ENCODE peak calls at places on chromosomes 7 and 10, in nine cellular contexts. L is activated gamma-delta T cell treated with Interleukin-2 at 50 U/mL for 16 hours, V is GM04504, H is breast epithelium, G is WTC11, I is stomach, M is HTR-8/SVneo, J is occipital lobe, B is GM03348. D is an unnamed sample.

GRCh38 chr7:36262286-36262685 is 109.2 kb downstream of the EEPD1 start:
- DNase-seq in L (no peak), V (no peak), H (no peak), G (no peak), I (no peak), M (no peak), J (no peak), B (no peak), D (no peak)

GRCh38 chr10:133068741-133069525 is 18.8 kb upstream of the ADGRA1 start:
- DNase-seq in L (no peak), V (no peak), H (no peak), G (no peak), I (no peak), M (no peak), J (no peak), B (no peak), D (no peak)

GRCh38 chr7:149280151-149280550 is 18.2 kb downstream of the ZNF783 start:
- DNase-seq in L (no peak), V (no peak), H (peak; percentile 9), G (no peak), I (no peak), M (no peak), J (no peak), B (no peak), D (no peak)

GRCh38 chr10:99304857-99305220 is 24.3 kb upstream of the CNNM1 start:
- DNase-seq in L (no peak), V (no peak), H (no peak), G (no peak), I (no peak), M (no peak), J (no peak), B (no peak), D (no peak)

GRCh38 chr10:90959826-90960225 is 38.9 kb upstream of the ANKRD1 start:
- DNase-seq in L (no peak), V (no peak), H (no peak), G (no peak), I (no peak), M (no peak), J (no peak), B (no peak), D (no peak)

GRCh38 chr10:124693396-124693795 is 50.8 kb downstream of the FAM53B start:
- DNase-seq in L (no peak), V (no peak), H (no peak), G (no peak), I (no peak), M (no peak), J (no peak), B (no peak), D (no peak)

GRCh38 chr7:100396421-100396982 is 23.2 kb downstream of the PILRA start:
- DNase-seq in L (no peak), V (no peak), H (no peak), G (no peak), I (no peak), M (no peak), J (no peak), B (no peak), D (no peak)

GRCh38 chr10:80480852-80481251 is 26.7 kb downstream of the TSPAN14 start:
- DNase-seq in L (no peak), V (no peak), H (no peak), G (no peak), I (no peak), M (no peak), J (no peak), B (no peak), D (no peak)

GRCh38 chr10:14360951-14361350 is 30.2 kb upstream of the FRMD4A start:
- DNase-seq in L (no peak), V (no peak), H (no peak), G (no peak), I (no peak), M (no peak), J (no peak), B (no peak), D (no peak)

GRCh38 chr10:63348210-63348850 is 117.4 kb downstream of the JMJD1C start:
- DNase-seq in L (no peak), V (no peak), H (no peak), G (no peak), I (no peak), M (no peak), J (no peak), B (peak; percentile 5), D (peak; percentile 1)

GRCh38 chr10:75405201-75406143 is 3.9 kb upstream of the ZNF503 start:
- DNase-seq in L (no peak), V (no peak), H (no peak), G (no peak), I (peak; percentile 82), M (no peak), J (no peak), B (no peak), D (no peak)

GRCh38 chr7:38775503-38775902 is 133.5 kb downstream of the VPS41 start:
- DNase-seq in L (no peak), V (no peak), H (no peak), G (no peak), I (no peak), M (no peak), J (no peak), B (no peak), D (no peak)

GRCh38 chr7:143407296-143408246 is 1.1 kb downstream of the EPHA1 start:
- DNase-seq in L (peak; percentile 54), V (no peak), H (no peak), G (no peak), I (no peak), M (no peak), J (no peak), B (no peak), D (no peak)

GRCh38 chr7:128210036-128210347 is 31.1 kb upstream of the LEP start:
- DNase-seq in L (no peak), V (no peak), H (no peak), G (no peak), I (no peak), M (no peak), J (no peak), B (no peak), D (no peak)

GRCh38 chr7:91228327-91228726 is 35.9 kb upstream of the FZD1 start:
- DNase-seq in L (no peak), V (no peak), H (no peak), G (no peak), I (no peak), M (no peak), J (no peak), B (no peak), D (peak; percentile 27)

GRCh38 chr10:76172020-76172419 is 740.6 kb downstream of the LRMDA start:
- DNase-seq in L (no peak), V (no peak), H (no peak), G (no peak), I (no peak), M (no peak), J (no peak), B (no peak), D (no peak)

GRCh38 chr7:142371586-142372377 is 113.9 kb upstream of the PRSS58 start:
- DNase-seq in L (no peak), V (no peak), H (no peak), G (no peak), I (no peak), M (no peak), J (no peak), B (no peak), D (no peak)

GRCh38 chr7:39672176-39672575 is 48.8 kb downstream of the RALA start:
- DNase-seq in L (no peak), V (no peak), H (no peak), G (no peak), I (no peak), M (no peak), J (no peak), B (no peak), D (no peak)

GRCh38 chr10:102919237-102919959 is 1.3 kb downstream of the CNNM2 start:
- DNase-seq in L (peak; percentile 6), V (no peak), H (peak; percentile 58), G (peak; percentile 38), I (peak; percentile 40), M (no peak), J (no peak), B (peak; percentile 7), D (no peak)

GRCh38 chr10:18164093-18164492 is 23.9 kb downstream of the CACNB2 start:
- DNase-seq in L (no peak), V (no peak), H (no peak), G (no peak), I (no peak), M (no peak), J (no peak), B (no peak), D (peak; percentile 34)

GRCh38 chr7:45203947-45204445 is 46.4 kb downstream of the RAMP3 start:
- DNase-seq in L (no peak), V (peak; percentile 33), H (no peak), G (no peak), I (no peak), M (no peak), J (no peak), B (peak; percentile 75), D (peak; percentile 57)

GRCh38 chr10:16611037-16611436 is 89.4 kb upstream of the C1QL3 start:
- DNase-seq in L (no peak), V (no peak), H (no peak), G (no peak), I (no peak), M (no peak), J (no peak), B (no peak), D (no peak)

GRCh38 chr7:100943693-100944092 is 5.6 kb upstream of the MUC3A start:
- DNase-seq in L (no peak), V (no peak), H (no peak), G (no peak), I (no peak), M (no peak), J (no peak), B (no peak), D (no peak)

GRCh38 chr7:151080091-151080521 is 503 bp downstream of the FASTK start:
- DNase-seq in L (no peak), V (no peak), H (no peak), G (no peak), I (no peak), M (no peak), J (no peak), B (peak; percentile 36), D (no peak)

GRCh38 chr10:91287276-91287675 is 66.8 kb downstream of the PCGF5 start:
- DNase-seq in L (no peak), V (no peak), H (no peak), G (no peak), I (peak; percentile 46), M (no peak), J (no peak), B (no peak), D (no peak)

GRCh38 chr7:48274662-48275061 is 103.4 kb downstream of the ABCA13 start:
- DNase-seq in L (no peak), V (no peak), H (no peak), G (no peak), I (no peak), M (no peak), J (no peak), B (peak; percentile 54), D (no peak)

GRCh38 chr7:26365077-26365896 is 73.6 kb downstream of the SNX10 start:
- DNase-seq in L (peak; percentile 49), V (peak; percentile 31), H (no peak), G (no peak), I (peak; percentile 41), M (peak; percentile 54), J (peak; percentile 51), B (peak; percentile 69), D (peak; percentile 60)

GRCh38 chr7:103114576-103115008 is 34.3 kb downstream of the NAPEPLD start:
- DNase-seq in L (no peak), V (no peak), H (no peak), G (no peak), I (no peak), M (no peak), J (no peak), B (no peak), D (no peak)

GRCh38 chr10:84265378-84265777 is 20.5 kb downstream of the RGR start:
- DNase-seq in L (no peak), V (no peak), H (no peak), G (no peak), I (no peak), M (no peak), J (peak; percentile 5), B (no peak), D (no peak)

GRCh38 chr7:130150587-130150986 is 54.6 kb downstream of the TMEM209 start:
- DNase-seq in L (no peak), V (no peak), H (no peak), G (no peak), I (no peak), M (no peak), J (no peak), B (no peak), D (no peak)

GRCh38 chr10:9024210-9024609 is 969.7 kb downstream of the GATA3 start:
- DNase-seq in L (no peak), V (no peak), H (no peak), G (no peak), I (no peak), M (no peak), J (no peak), B (no peak), D (no peak)